ENCODE peak calls at places on chromosomes 16 and 17, in five cellular contexts. One of them, this sample, is unnamed.

GRCh38 chr17:12765544-12765943 is 23.8 kb upstream of the ARHGAP44 start:
- DNase-seq in uterus: peak; percentile 63
- DNase-seq in heart left ventricle: peak; percentile 44
- DNase-seq in ovary: peak; percentile 26
- DNase-seq in adrenal gland: peak; percentile 46
- DNase-seq in this sample: no peak

GRCh38 chr17:45276031-45276430 is 14.1 kb upstream of the SPATA32 start:
- DNase-seq in uterus: no peak
- DNase-seq in heart left ventricle: no peak
- DNase-seq in ovary: no peak
- DNase-seq in adrenal gland: no peak
- DNase-seq in this sample: no peak

GRCh38 chr16:3458278-3458851 is 14.9 kb downstream of the NAA60 start:
- DNase-seq in uterus: no peak
- DNase-seq in heart left ventricle: no peak
- DNase-seq in ovary: peak; percentile 25
- DNase-seq in adrenal gland: peak; percentile 51
- DNase-seq in this sample: no peak

GRCh38 chr16:89491238-89491869 is 993 bp upstream of the ANKRD11 start:
- DNase-seq in uterus: no peak
- DNase-seq in heart left ventricle: no peak
- DNase-seq in ovary: no peak
- DNase-seq in adrenal gland: no peak
- DNase-seq in this sample: no peak

GRCh38 chr17:66466933-66467367 is 164.5 kb downstream of the PRKCA start:
- DNase-seq in uterus: peak; percentile 65
- DNase-seq in heart left ventricle: no peak
- DNase-seq in ovary: peak; percentile 22
- DNase-seq in adrenal gland: peak; percentile 46
- DNase-seq in this sample: no peak

GRCh38 chr17:80970044-80970761 is 21.4 kb upstream of the CHMP6 start:
- DNase-seq in uterus: peak; percentile 63
- DNase-seq in heart left ventricle: peak; percentile 67
- DNase-seq in ovary: peak; percentile 47
- DNase-seq in adrenal gland: peak; percentile 46
- DNase-seq in this sample: peak; percentile 65

GRCh38 chr16:13081825-13082224 is 180.4 kb downstream of the SHISA9 start:
- DNase-seq in uterus: no peak
- DNase-seq in heart left ventricle: no peak
- DNase-seq in ovary: no peak
- DNase-seq in adrenal gland: no peak
- DNase-seq in this sample: no peak

GRCh38 chr16:11325404-11326083 is 19.7 kb upstream of the RMI2 start:
- DNase-seq in uterus: no peak
- DNase-seq in heart left ventricle: no peak
- DNase-seq in ovary: no peak
- DNase-seq in adrenal gland: no peak
- DNase-seq in this sample: no peak

GRCh38 chr17:68101992-68102758 is 66.6 kb downstream of the KPNA2 start:
- DNase-seq in uterus: peak; percentile 35
- DNase-seq in heart left ventricle: no peak
- DNase-seq in ovary: no peak
- DNase-seq in adrenal gland: peak; percentile 21
- DNase-seq in this sample: peak; percentile 81

GRCh38 chr17:28807925-28808641 is 34.5 kb downstream of the FAM222B start:
- DNase-seq in uterus: peak; percentile 38
- DNase-seq in heart left ventricle: no peak
- DNase-seq in ovary: no peak
- DNase-seq in adrenal gland: peak; percentile 62
- DNase-seq in this sample: no peak

GRCh38 chr17:81365148-81365600 is 30.1 kb upstream of the BAHCC1 start:
- DNase-seq in uterus: peak; percentile 70
- DNase-seq in heart left ventricle: peak; percentile 58
- DNase-seq in ovary: peak; percentile 65
- DNase-seq in adrenal gland: peak; percentile 82
- DNase-seq in this sample: peak; percentile 90

GRCh38 chr16:85335584-85336492 is 223.6 kb upstream of the CIBAR2 start:
- DNase-seq in uterus: no peak
- DNase-seq in heart left ventricle: no peak
- DNase-seq in ovary: no peak
- DNase-seq in adrenal gland: peak; percentile 46
- DNase-seq in this sample: peak; percentile 65

GRCh38 chr17:80593171-80593570 is 48.5 kb downstream of the RPTOR start:
- DNase-seq in uterus: no peak
- DNase-seq in heart left ventricle: no peak
- DNase-seq in ovary: no peak
- DNase-seq in adrenal gland: no peak
- DNase-seq in this sample: no peak

GRCh38 chr17:33038740-33039139 is 47.1 kb downstream of the SPACA3 start:
- DNase-seq in uterus: peak; percentile 40
- DNase-seq in heart left ventricle: peak; percentile 32
- DNase-seq in ovary: no peak
- DNase-seq in adrenal gland: peak; percentile 42
- DNase-seq in this sample: no peak

GRCh38 chr16:79882292-79882995 is 281.9 kb upstream of the MAF start:
- DNase-seq in uterus: no peak
- DNase-seq in heart left ventricle: no peak
- DNase-seq in ovary: no peak
- DNase-seq in adrenal gland: no peak
- DNase-seq in this sample: no peak

GRCh38 chr17:43663383-43663782 is 1.7 kb upstream of the MEOX1 start:
- DNase-seq in uterus: no peak
- DNase-seq in heart left ventricle: no peak
- DNase-seq in ovary: no peak
- DNase-seq in adrenal gland: no peak
- DNase-seq in this sample: no peak

GRCh38 chr17:74566132-74566753 is 1.1 kb downstream of the CD300H start:
- DNase-seq in uterus: no peak
- DNase-seq in heart left ventricle: no peak
- DNase-seq in ovary: no peak
- DNase-seq in adrenal gland: peak; percentile 47
- DNase-seq in this sample: no peak

GRCh38 chr16:84053237-84053636 is 10.6 kb upstream of the SLC38A8 start:
- DNase-seq in uterus: no peak
- DNase-seq in heart left ventricle: no peak
- DNase-seq in ovary: no peak
- DNase-seq in adrenal gland: no peak
- DNase-seq in this sample: no peak

GRCh38 chr17:76240461-76241204 is at the start of gene RNF157:
- DNase-seq in uterus: peak; percentile 27
- DNase-seq in heart left ventricle: peak; percentile 71
- DNase-seq in ovary: peak; percentile 33
- DNase-seq in adrenal gland: peak; percentile 70
- DNase-seq in this sample: peak; percentile 68

GRCh38 chr16:26456074-26456473 is 610.7 kb upstream of the C16orf82 start:
- DNase-seq in uterus: no peak
- DNase-seq in heart left ventricle: no peak
- DNase-seq in ovary: no peak
- DNase-seq in adrenal gland: no peak
- DNase-seq in this sample: no peak

GRCh38 chr17:12730931-12731521 is 58.3 kb upstream of the ARHGAP44 start:
- DNase-seq in uterus: peak; percentile 40
- DNase-seq in heart left ventricle: peak; percentile 94
- DNase-seq in ovary: no peak
- DNase-seq in adrenal gland: peak; percentile 32
- DNase-seq in this sample: no peak

GRCh38 chr16:84959045-84959576 is 52.2 kb downstream of the ZDHHC7 start:
- DNase-seq in uterus: no peak
- DNase-seq in heart left ventricle: no peak
- DNase-seq in ovary: no peak
- DNase-seq in adrenal gland: no peak
- DNase-seq in this sample: no peak

GRCh38 chr16:12925026-12925425 is 23.6 kb downstream of the SHISA9 start:
- DNase-seq in uterus: no peak
- DNase-seq in heart left ventricle: no peak
- DNase-seq in ovary: no peak
- DNase-seq in adrenal gland: no peak
- DNase-seq in this sample: no peak

GRCh38 chr16:48165961-48166578 is 10.3 kb upstream of the ABCC12 start:
- DNase-seq in uterus: no peak
- DNase-seq in heart left ventricle: no peak
- DNase-seq in ovary: no peak
- DNase-seq in adrenal gland: no peak
- DNase-seq in this sample: no peak

GRCh38 chr17:61416540-61417363 is 17.1 kb downstream of the TBX2 start:
- DNase-seq in uterus: peak; percentile 85
- DNase-seq in heart left ventricle: peak; percentile 93
- DNase-seq in ovary: peak; percentile 83
- DNase-seq in adrenal gland: peak; percentile 91
- DNase-seq in this sample: peak; percentile 81

GRCh38 chr17:10117581-10118001 is 80.8 kb downstream of the GAS7 start:
- DNase-seq in uterus: no peak
- DNase-seq in heart left ventricle: peak; percentile 54
- DNase-seq in ovary: no peak
- DNase-seq in adrenal gland: peak; percentile 45
- DNase-seq in this sample: peak; percentile 73

GRCh38 chr16:53053967-53054669 is 673 bp upstream of the CHD9 start:
- DNase-seq in uterus: peak; percentile 50
- DNase-seq in heart left ventricle: peak; percentile 70
- DNase-seq in ovary: peak; percentile 56
- DNase-seq in adrenal gland: peak; percentile 58
- DNase-seq in this sample: peak; percentile 49

GRCh38 chr16:48383877-48384304 is 1.3 kb downstream of the SIAH1 start:
- DNase-seq in uterus: no peak
- DNase-seq in heart left ventricle: no peak
- DNase-seq in ovary: no peak
- DNase-seq in adrenal gland: peak; percentile 23
- DNase-seq in this sample: no peak

GRCh38 chr16:1492923-1493745 is at the start of gene TELO2:
- DNase-seq in uterus: peak; percentile 74
- DNase-seq in heart left ventricle: peak; percentile 85
- DNase-seq in ovary: peak; percentile 75
- DNase-seq in adrenal gland: peak; percentile 83
- DNase-seq in this sample: peak; percentile 85

GRCh38 chr17:71071837-71072236 is 902.5 kb downstream of the KCNJ2 start:
- DNase-seq in uterus: no peak
- DNase-seq in heart left ventricle: no peak
- DNase-seq in ovary: no peak
- DNase-seq in adrenal gland: peak; percentile 54
- DNase-seq in this sample: no peak

DNA sequence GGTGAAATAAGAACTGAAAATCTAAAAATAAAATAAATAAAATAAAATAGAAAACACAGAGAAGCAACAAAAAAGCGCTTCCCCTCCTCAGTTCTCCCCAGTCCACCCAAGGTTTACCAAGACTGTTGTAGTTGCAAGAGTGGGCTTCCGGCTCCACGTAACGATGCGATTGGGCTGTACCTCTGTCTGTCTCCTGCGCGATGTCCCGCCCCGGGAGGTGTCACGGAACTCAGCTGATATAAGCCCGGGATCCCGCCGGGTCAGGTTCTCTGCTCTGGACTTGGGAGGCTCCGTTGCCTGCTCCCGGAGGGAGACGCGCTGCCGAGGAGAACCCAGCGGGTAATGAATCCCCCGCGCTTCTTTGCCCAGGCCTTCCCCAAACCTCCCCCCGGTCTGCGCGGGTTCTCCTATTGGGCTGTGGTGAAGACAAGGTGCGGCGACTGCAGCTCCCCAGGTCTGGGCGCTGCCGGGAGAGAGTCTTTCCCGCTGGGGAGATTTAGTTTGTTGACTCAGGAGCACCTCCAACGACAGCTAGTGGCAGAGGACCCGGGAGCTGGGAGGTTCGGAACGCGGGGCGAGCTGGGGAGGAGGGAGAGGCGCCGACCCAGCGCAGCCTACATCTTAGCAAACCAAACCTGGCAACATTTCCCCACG is at the start of gene SLFN5:
- DNase-seq in uterus: peak; percentile 95
- DNase-seq in heart left ventricle: peak; percentile 95
- DNase-seq in ovary: peak; percentile 92
- DNase-seq in adrenal gland: peak; percentile 97
- DNase-seq in this sample: peak; percentile 96
- TF ChIP-seq POLR2A in uterus: peak; percentile 84
- TF ChIP-seq POLR2A in heart left ventricle: no peak
- TF ChIP-seq POLR2A in ovary: peak; percentile 94
- TF ChIP-seq POLR2A in adrenal gland: peak; percentile 97
- TF ChIP-seq POLR2A in this sample: peak; percentile 65

GRCh38 chr16:23317266-23317661 is 15.2 kb downstream of the SCNN1B start:
- DNase-seq in uterus: no peak
- DNase-seq in heart left ventricle: no peak
- DNase-seq in ovary: no peak
- DNase-seq in adrenal gland: no peak
- DNase-seq in this sample: peak; percentile 88

GRCh38 chr16:23316232-23316631 is 14.1 kb downstream of the SCNN1B start:
- DNase-seq in uterus: no peak
- DNase-seq in heart left ventricle: no peak
- DNase-seq in ovary: no peak
- DNase-seq in adrenal gland: no peak
- DNase-seq in this sample: no peak

GRCh38 chr16:23317751-23318150 is 15.6 kb downstream of the SCNN1B start:
- DNase-seq in uterus: no peak
- DNase-seq in heart left ventricle: no peak
- DNase-seq in ovary: no peak
- DNase-seq in adrenal gland: no peak
- DNase-seq in this sample: no peak

GRCh38 chr16:23318639-23319038 is 16.5 kb downstream of the SCNN1B start:
- DNase-seq in uterus: no peak
- DNase-seq in heart left ventricle: no peak
- DNase-seq in ovary: no peak
- DNase-seq in adrenal gland: no peak
- DNase-seq in this sample: no peak

GRCh38 chr16:23316634-23317265 is 14.6 kb downstream of the SCNN1B start:
- DNase-seq in uterus: no peak
- DNase-seq in heart left ventricle: no peak
- DNase-seq in ovary: no peak
- DNase-seq in adrenal gland: no peak
- DNase-seq in this sample: no peak
- TF ChIP-seq POLR2A in uterus: no peak
- TF ChIP-seq POLR2A in heart left ventricle: no peak
- TF ChIP-seq POLR2A in ovary: no peak
- TF ChIP-seq POLR2A in adrenal gland: no peak
- TF ChIP-seq POLR2A in this sample: no peak

GRCh38 chr16:87833548-87833947 is 35.8 kb downstream of the SLC7A5 start:
- DNase-seq in uterus: no peak
- DNase-seq in heart left ventricle: no peak
- DNase-seq in ovary: no peak
- DNase-seq in adrenal gland: no peak
- DNase-seq in this sample: peak; percentile 37
- TF ChIP-seq POLR2A in uterus: no peak
- TF ChIP-seq POLR2A in heart left ventricle: no peak
- TF ChIP-seq POLR2A in ovary: no peak
- TF ChIP-seq POLR2A in adrenal gland: no peak
- TF ChIP-seq POLR2A in this sample: no peak

DNA sequence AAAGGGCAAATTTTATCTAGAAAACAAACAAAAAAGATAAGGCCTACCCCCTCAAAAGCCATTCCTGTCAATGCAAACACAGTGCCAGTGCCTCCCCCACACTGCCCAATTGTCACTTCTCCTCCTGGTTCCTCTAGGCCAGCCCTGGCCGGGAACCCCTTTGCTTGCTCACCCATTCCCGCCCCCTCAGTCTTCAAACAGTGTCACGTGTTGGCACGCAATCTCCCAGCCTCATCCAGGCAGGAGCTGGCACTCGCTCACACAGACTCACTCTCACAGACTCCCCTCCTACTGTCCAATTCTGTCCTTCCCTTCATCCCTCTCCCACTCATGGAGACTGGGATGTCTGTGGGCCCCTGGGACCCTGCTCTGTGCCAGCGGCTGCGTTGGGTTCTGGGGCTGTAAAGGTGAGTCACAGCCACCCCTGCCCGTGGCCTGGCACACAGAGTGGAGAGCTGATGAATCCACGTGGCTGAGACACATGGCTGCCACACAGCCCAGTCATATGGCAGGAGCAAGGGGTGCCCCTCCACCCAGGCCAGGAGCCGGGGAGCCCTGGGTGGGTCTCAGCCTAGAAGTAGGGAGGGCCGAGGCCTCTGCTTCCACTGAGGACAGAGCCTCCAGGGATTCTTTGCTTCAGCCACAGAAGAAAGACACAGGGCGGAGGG is 54.8 kb downstream of the VAC14 start:
- DNase-seq in uterus: peak; percentile 93
- DNase-seq in heart left ventricle: peak; percentile 69
- DNase-seq in ovary: peak; percentile 79
- DNase-seq in adrenal gland: peak; percentile 90
- DNase-seq in this sample: peak; percentile 83
- TF ChIP-seq POLR2A in uterus: no peak
- TF ChIP-seq POLR2A in heart left ventricle: no peak
- TF ChIP-seq POLR2A in ovary: no peak
- TF ChIP-seq POLR2A in adrenal gland: peak; percentile 37
- TF ChIP-seq POLR2A in this sample: no peak